ENCODE peak calls at places on chromosome 22, in four cellular contexts. C is GM12878, D is HepG2, T is K562. S is an unnamed sample. For H3K36me3, the result is how much of the 10 kb centered on the place peaks cover.

GRCh38 chr22:35995772-35996171 is 32.9 kb downstream of the RBFOX2 start:
- DNase-seq in D (no peak), T (no peak), C (no peak), S (peak)

GRCh38 chr22:28674121-28674563 is 5.5 kb downstream of the TTC28 start:
- DNase-seq in D (no peak), C (peak), T (no peak), S (peak)

GRCh38 chr22:35172452-35172851 is 84.8 kb upstream of the HMGXB4 start:
- DNase-seq in D (no peak), T (no peak), C (no peak), S (no peak)

GRCh38 chr22:26143801-26144325 is 25.4 kb upstream of the SEZ6L start:
- DNase-seq in T (no peak), C (no peak), D (no peak), S (no peak)

GRCh38 chr22:19892925-19893324 is 38.3 kb upstream of the GNB1L start:
- DNase-seq in D (no peak), T (no peak), C (no peak), S (peak)

GRCh38 chr22:35470903-35471321 is 69.7 kb upstream of the RASD2 start:
- DNase-seq in C (no peak), D (peak), T (peak), S (peak)

GRCh38 chr22:23772315-23773246 is at the start of gene MMP11:
- DNase-seq in C (no peak), T (peak), D (no peak), S (no peak)

GRCh38 chr22:22802346-22802970 is 85.2 kb upstream of the IGLL5 start:
- DNase-seq in D (no peak), C (no peak), T (peak), S (no peak)

GRCh38 chr22:17518379-17518778 is 44.9 kb upstream of the SLC25A18 start:
- DNase-seq in D (no peak), C (no peak), T (no peak), S (no peak)

GRCh38 chr22:50621948-50622722 is 5.8 kb downstream of the ARSA start:
- DNase-seq in C (peak), T (peak), D (no peak), S (no peak)

GRCh38 chr22:37930270-37930951 is 23.0 kb downstream of the C22orf23 start:
- DNase-seq in T (no peak), D (no peak), C (no peak), S (peak)
- TF ChIP-seq BHLHE40 in T (no peak), D (no peak), C (no peak), S (no peak)

DNA sequence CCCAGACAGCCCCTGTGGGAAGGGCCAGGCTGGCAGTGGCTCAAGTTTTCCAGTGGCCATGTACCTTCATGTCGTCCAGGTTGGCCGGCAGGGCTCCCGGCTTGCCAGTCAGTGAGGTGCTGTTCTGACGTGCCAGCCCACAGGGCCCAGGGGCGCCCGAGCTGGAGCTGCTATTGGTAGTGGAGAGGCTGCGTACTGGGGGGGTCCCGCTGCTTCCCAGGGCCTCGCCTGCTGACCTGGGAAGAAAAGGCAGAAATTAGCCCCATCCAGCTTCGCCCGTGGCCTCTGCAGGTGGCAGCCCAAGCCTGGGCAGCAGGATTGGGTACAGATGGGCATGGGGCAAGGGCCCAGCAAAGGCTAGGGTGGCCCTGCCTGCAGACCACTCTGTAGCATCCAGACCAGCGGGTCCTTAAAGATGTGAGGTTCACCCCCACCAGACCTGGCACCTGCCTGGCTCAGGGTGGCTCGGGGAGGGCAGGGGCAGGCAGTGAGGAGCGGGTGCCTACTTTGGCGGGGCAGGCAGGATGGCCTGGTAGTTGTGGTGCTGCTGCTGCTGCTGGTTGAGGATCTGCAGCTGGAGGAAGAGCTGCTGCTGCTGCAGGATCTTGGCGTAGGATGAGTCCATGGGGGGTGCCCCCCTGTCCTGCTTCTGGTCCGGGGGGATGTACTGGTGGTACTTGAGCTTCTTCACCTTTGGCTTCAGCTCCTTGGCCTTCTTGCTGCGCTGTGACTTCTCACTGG is 50.1 kb downstream of the SGSM3 start:
- DNase-seq in C (no peak), D (no peak), T (no peak), S (no peak)
- H3K36me3 ChIP-seq in C (half or more), D (under half), T (under half), S (half or more)

DNA sequence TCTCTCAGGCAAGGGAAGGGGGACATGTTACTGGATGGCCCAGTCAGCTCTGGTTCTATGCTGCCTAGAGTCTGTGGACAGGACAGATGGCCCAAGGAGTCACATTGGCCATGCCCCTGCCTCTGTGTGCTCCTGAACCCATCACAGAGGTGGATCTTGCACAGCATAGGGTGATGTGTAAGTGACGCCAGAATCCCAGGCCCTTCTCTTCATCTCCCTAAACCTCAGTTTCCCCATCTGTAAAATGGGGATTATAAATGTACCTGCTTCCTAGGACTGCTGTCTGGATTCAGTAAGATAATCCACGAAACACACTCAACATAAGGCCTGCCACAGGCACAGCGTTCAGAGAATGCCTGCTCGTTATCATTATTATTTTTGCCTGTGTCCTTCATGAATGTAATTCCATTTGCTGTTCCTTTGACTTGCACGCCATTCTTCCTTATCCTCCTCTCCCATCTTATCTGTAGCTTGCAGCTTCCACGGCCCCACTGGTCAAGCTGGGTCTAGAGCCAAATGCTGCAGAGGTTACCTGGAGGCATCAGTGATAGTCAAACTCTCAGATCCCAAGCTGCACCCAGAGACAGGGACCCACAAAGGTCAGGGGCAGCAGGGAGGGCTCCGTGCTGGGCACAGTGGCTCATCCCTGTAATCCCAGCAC is 207.0 kb downstream of the MN1 start:
- DNase-seq in C (no peak), T (peak), D (no peak), S (no peak)
- TF ChIP-seq BHLHE40 in C (no peak), T (peak), D (no peak), S (no peak)

GRCh38 chr22:46894081-46894671 is 131.7 kb downstream of the TBC1D22A start:
- DNase-seq in C (no peak), D (no peak), T (no peak), S (peak)

GRCh38 chr22:46892866-46893265 is 130.4 kb downstream of the TBC1D22A start:
- DNase-seq in D (no peak), C (no peak), T (no peak), S (no peak)

GRCh38 chr22:46894851-46895640 is 132.6 kb downstream of the TBC1D22A start:
- DNase-seq in D (peak), T (no peak), C (no peak), S (no peak)

GRCh38 chr22:46891382-46891951 is 129.0 kb downstream of the TBC1D22A start:
- DNase-seq in T (no peak), C (no peak), D (no peak), S (no peak)

GRCh38 chr22:46893281-46894020 is 131.0 kb downstream of the TBC1D22A start:
- DNase-seq in D (no peak), T (no peak), C (no peak), S (no peak)
- H3K36me3 ChIP-seq in D (under half), T (under half), C (under half), S (under half)

GRCh38 chr22:49203863-49204598 is 623.6 kb downstream of the BRD1 start:
- DNase-seq in C (no peak), T (no peak), D (no peak), S (no peak)
- TF ChIP-seq BHLHE40 in C (no peak), T (no peak), D (no peak), S (no peak)

GRCh38 chr22:44734801-44735517 is 17.4 kb upstream of the ARHGAP8 start:
- DNase-seq in D (no peak), T (no peak), C (no peak), S (no peak)
- H3K36me3 ChIP-seq in D (under half), T (under half), C (under half), S (under half)

DNA sequence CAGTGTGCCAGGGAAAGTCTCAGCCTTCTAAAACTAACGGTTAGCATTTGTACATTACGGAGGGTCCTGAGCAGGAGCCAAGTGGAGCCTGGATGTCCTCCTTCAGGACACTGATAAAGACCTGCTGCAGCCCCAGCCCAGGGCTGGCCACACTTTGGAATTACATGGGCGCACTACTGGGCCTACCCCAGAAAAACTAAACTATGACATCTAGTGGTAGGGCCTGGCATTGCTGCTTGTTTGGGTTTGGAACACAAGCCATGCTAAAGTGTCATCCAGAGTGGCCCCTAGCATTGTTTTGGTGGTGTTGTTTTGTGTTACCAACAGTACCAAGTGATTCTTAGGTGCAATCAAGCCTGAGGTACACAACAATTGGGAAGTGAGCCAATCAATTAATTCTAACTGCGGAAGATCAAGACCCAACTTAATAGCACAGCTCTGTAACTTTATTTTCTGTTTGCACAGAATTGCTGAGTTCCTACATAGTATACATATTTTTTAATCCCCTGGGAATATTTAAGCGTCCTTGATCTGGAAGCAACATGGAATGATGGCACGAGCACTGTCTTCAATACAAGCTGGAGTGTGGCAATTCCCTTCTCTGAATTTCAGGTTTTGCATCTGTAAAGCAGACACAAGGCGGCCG is 340.7 kb downstream of the LARGE1 start:
- DNase-seq in C (no peak), D (peak), T (peak), S (peak)
- TF ChIP-seq BHLHE40 in C (no peak), D (no peak), T (no peak), S (no peak)

S was measured in IMR-90.